ENCODE peak calls at places on chromosomes 2 and 18, in ten cellular contexts. A is Calu3, P is A549, C is fibroblast of villous mesenchyme, O is lower leg skin, E is GM10248, S is hepatocyte, R is endothelial cell, T is GM12865, D is epithelial cell of esophagus. H is an unnamed sample.

GRCh38 chr2:173649527-173650219 is 295.0 kb downstream of the CDCA7 start:
- DNase-seq in S (no peak), E (no peak), P (no peak), C (peak; percentile 14), O (peak; percentile 57), T (no peak), A (no peak), R (no peak), D (no peak), H (no peak)

GRCh38 chr2:61255580-61256437 is 93.8 kb downstream of the C2orf74 start:
- DNase-seq in E (no peak), P (peak; percentile 50), C (peak; percentile 78), T (no peak), R (no peak), O (no peak), D (peak; percentile 85), A (no peak), S (no peak), H (peak; percentile 66)

GRCh38 chr2:222796413-222797103 is 64.3 kb upstream of the ACSL3 start:
- DNase-seq in T (no peak), E (no peak), S (peak; percentile 65), A (no peak), C (peak; percentile 83), O (no peak), R (no peak), D (no peak), P (peak; percentile 67), H (no peak)

GRCh38 chr2:5691659-5692529 is at the start of gene SOX11:
- DNase-seq in P (no peak), T (no peak), S (peak; percentile 97), A (no peak), E (no peak), R (peak; percentile 88), C (peak; percentile 39), O (no peak), D (peak; percentile 37), H (peak; percentile 74)

GRCh38 chr2:218501665-218502064 is 66.5 kb downstream of the USP37 start:
- DNase-seq in T (no peak), C (peak; percentile 46), P (no peak), O (no peak), D (no peak), A (no peak), R (no peak), E (no peak), S (peak; percentile 8), H (peak; percentile 76)

GRCh38 chr18:46167971-46168370 is 63.8 kb downstream of the HAUS1 start:
- DNase-seq in P (no peak), T (peak; percentile 90), D (no peak), R (no peak), S (no peak), A (peak; percentile 58), O (no peak), E (peak; percentile 73), C (no peak), H (no peak)

GRCh38 chr2:169715379-169716228 is 18.0 kb upstream of the KLHL23 start:
- DNase-seq in R (no peak), P (no peak), E (no peak), D (no peak), A (no peak), S (peak; percentile 39), T (no peak), O (no peak), C (peak; percentile 45), H (peak; percentile 32)

GRCh38 chr2:236964291-236964690 is 121.4 kb upstream of the COPS8 start:
- DNase-seq in S (no peak), C (peak; percentile 20), P (no peak), D (no peak), A (no peak), O (peak; percentile 80), E (no peak), R (no peak), T (no peak), H (peak; percentile 71)

GRCh38 chr2:797556-797955 is 120.3 kb upstream of the TMEM18 start:
- DNase-seq in E (no peak), R (no peak), O (peak; percentile 2), D (no peak), S (no peak), A (no peak), P (no peak), C (no peak), T (no peak), H (no peak)

DNA sequence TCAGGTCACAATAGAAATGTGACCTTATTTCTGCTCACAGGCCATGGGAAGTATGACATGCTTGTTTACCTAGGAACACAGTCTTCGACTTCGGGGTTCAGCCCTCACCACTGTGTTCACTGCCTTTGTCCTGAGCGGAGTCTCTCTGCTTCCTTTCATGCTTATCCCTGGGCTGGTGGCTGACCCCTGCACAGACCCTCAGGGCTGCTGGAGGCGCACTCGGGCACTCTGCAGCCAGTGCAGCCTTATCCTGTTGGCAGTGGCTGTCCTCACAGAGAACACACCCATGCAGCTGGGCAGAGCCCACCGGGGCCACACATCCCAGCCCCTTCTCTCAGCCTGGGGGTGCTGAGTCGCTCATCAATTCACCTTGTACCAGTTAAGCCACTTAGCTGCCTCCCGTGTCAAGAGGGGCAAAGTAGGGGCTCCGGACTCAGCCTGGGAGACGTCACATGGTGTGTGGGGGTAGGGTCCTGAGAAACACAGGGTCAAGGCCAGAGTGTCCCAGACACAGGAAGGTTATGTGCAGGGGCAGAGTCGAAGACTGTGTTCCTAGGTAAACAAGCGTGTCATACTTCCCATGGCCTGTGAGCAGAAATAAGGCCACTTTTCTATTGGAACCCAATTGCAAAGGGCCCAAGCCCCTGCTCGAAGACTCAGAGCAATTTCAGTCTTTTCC is 107.5 kb downstream of the FAM210A start:
- DNase-seq in T (no peak), S (no peak), R (no peak), C (no peak), D (no peak), O (no peak), E (no peak), A (no peak), P (no peak), H (no peak)
- TF ChIP-seq CTCF in T (no peak), S (no peak), R (no peak), C (no peak), D (no peak), O (no peak), E (no peak), A (no peak), P (no peak), H (no peak)

GRCh38 chr2:118269408-118270051 is 181.3 kb downstream of the INSIG2 start:
- DNase-seq in C (no peak), P (peak; percentile 12), R (no peak), S (no peak), D (peak; percentile 60), E (no peak), A (peak; percentile 24), O (no peak), T (peak; percentile 26), H (no peak)
- TF ChIP-seq CTCF in C (no peak), P (no peak), R (peak; percentile 39), S (no peak), D (peak; percentile 52), E (no peak), A (peak; percentile 34), O (no peak), T (peak; percentile 29), H (peak; percentile 33)

DNA sequence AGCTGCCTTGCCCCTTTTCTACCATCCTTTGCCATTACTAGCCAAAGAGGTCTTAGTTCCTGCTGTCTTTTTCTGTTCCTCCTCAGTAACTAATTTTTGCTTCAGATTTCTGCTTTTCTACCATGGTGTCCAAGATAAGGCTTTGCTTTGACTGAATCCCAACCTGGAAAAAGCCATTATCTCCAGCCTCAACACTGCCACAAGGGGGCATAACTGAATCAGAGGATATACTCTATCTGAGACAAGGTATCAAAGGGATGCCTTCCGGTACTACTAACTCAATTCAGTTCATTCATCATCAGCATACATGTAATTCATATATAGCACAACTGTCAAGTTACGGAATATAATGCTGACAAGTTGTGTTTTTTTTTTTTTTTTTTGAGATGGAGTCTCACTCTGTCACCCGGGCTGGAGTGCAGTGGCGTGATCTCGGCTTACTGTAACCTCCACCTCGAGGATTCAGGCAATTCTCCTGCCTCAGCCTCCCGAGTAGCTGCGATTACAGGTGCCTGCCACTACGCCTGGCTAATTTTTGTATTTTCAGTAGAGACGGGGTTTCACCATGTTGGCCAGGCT is 11.4 kb downstream of the OSGEPL1 start:
- DNase-seq in S (peak; percentile 47), P (peak; percentile 38), A (peak; percentile 56), T (peak; percentile 42), E (peak; percentile 35), D (peak; percentile 45), R (peak; percentile 41), O (no peak), C (peak; percentile 39), H (peak; percentile 26)
- TF ChIP-seq CTCF in S (peak; percentile 50), P (peak; percentile 60), A (peak; percentile 60), T (peak; percentile 60), E (peak; percentile 65), D (peak; percentile 83), R (peak; percentile 54), O (no peak), C (peak; percentile 78), H (peak; percentile 81)

GRCh38 chr2:112585400-112585799 is 991 bp downstream of the CHCHD5 start:
- DNase-seq in T (no peak), D (no peak), C (no peak), R (no peak), S (no peak), E (no peak), P (no peak), O (no peak), A (no peak), H (no peak)

GRCh38 chr2:112583497-112584133 is 794 bp upstream of the CHCHD5 start:
- DNase-seq in A (no peak), S (no peak), D (peak; percentile 12), R (no peak), T (peak; percentile 24), E (no peak), O (no peak), C (peak; percentile 16), P (peak; percentile 65), H (peak; percentile 17)

GRCh38 chr2:112585873-112586477 is 1.6 kb downstream of the CHCHD5 start:
- DNase-seq in S (no peak), O (no peak), P (no peak), A (no peak), R (no peak), T (no peak), D (no peak), C (no peak), E (no peak), H (no peak)

GRCh38 chr2:112584891-112585250 is 462 bp downstream of the CHCHD5 start:
- DNase-seq in A (no peak), R (no peak), C (no peak), O (no peak), D (no peak), E (no peak), P (no peak), T (no peak), S (no peak), H (no peak)

DNA sequence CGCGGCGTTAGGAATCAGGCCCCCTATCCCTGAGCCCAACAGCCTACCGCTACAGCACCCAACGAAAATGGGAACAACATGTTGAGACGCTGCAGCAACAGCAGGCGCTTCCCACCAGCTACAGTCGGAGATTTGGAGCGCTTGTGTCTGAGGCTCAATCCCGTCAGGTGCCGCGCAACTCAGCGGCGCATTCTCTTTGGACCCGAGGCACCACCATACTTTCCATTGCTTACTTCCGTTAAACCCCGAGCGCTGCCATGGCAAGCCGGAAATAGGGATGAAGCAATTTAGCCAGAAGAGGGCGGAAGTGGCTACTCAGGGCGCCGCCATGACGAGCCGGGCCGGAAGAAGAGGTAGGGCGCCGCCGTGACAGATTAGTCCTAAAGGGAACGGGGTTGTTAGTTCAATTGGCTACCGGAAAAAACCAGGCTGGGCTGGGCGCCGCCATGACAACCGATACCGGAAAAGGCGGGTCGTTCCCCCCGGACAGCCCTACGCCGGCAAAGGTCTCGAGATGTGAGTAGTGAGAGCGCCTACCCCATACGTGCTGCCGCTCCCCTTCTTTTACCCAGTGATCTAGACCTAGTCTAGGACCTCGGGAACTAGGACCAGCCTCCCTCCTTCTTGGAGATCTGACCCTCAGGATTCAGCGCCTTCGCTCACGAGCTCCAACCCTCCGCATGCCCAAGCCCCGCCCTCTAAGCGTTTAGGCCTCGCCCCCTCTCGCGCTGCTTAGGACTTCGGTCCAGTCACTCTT is at the start of gene CHCHD5:
- DNase-seq in O (peak; percentile 97), D (peak; percentile 97), A (peak; percentile 81), E (peak; percentile 91), T (peak; percentile 98), P (peak; percentile 97), R (peak; percentile 85), S (peak; percentile 97), C (peak; percentile 98), H (peak; percentile 97)
- TF ChIP-seq CTCF in O (no peak), D (peak; percentile 12), A (no peak), E (no peak), T (no peak), P (no peak), R (no peak), S (no peak), C (no peak), H (no peak)

H was measured in AG10803.